ENCODE peak calls at places on chromosomes 11 and 22, in nine cellular contexts. D is HCT116, I is psoas muscle, Z is frontal cortex, K is kidney tubule cell, C is KBM-7, J is cardiac muscle cell, U is RWPE1, O is NB4. N is an unnamed sample.

GRCh38 chr11:86949995-86950993 is 4.9 kb downstream of the FZD4 start:
- DNase-seq in C (no peak), D (no peak), O (no peak), K (no peak), Z (no peak), J (no peak), U (no peak), I (no peak), N (no peak)

GRCh38 chr22:49295851-49296560 is 531.7 kb downstream of the BRD1 start:
- DNase-seq in Z (no peak), I (no peak), J (no peak), O (no peak), D (no peak), K (no peak), U (no peak), C (no peak), N (no peak)

GRCh38 chr11:66476841-66477251 is 3.4 kb upstream of the DPP3 start:
- DNase-seq in I (no peak), C (no peak), U (no peak), D (no peak), Z (no peak), O (no peak), J (no peak), K (no peak), N (no peak)

GRCh38 chr11:8209208-8209807 is 40.5 kb upstream of the RIC3 start:
- DNase-seq in I (no peak), O (peak), D (no peak), C (peak), U (no peak), J (no peak), Z (no peak), K (no peak), N (no peak)

GRCh38 chr11:118917488-118918127 is 8.1 kb downstream of the BCL9L start:
- DNase-seq in O (peak), I (peak), C (no peak), Z (no peak), K (peak), U (peak), D (no peak), J (no peak), N (no peak)

GRCh38 chr11:21774212-21774611 is 418.7 kb upstream of the ANO5 start:
- DNase-seq in D (no peak), C (no peak), I (peak), O (no peak), J (no peak), U (no peak), Z (no peak), K (peak), N (no peak)

GRCh38 chr11:59523541-59523940 is 12.2 kb downstream of the OR4D9 start:
- DNase-seq in U (no peak), J (no peak), O (peak), K (no peak), D (peak), I (no peak), C (peak), Z (no peak), N (no peak)

GRCh38 chr11:57920971-57921370 is 102.7 kb upstream of the OR9Q1 start:
- DNase-seq in J (no peak), K (no peak), D (no peak), Z (no peak), O (no peak), U (no peak), I (no peak), C (no peak), N (no peak)

GRCh38 chr11:46290598-46291309 is 13.3 kb downstream of the CREB3L1 start:
- DNase-seq in U (no peak), K (peak), D (no peak), I (peak), Z (no peak), J (peak), C (no peak), O (peak), N (no peak)

GRCh38 chr11:123135863-123136446 is 59.1 kb downstream of the CLMP start:
- DNase-seq in I (no peak), O (no peak), J (no peak), Z (no peak), K (no peak), U (no peak), D (no peak), C (no peak), N (no peak)

GRCh38 chr22:42720263-42721044 is at the start of gene A4GALT:
- DNase-seq in U (peak), O (no peak), K (peak), C (no peak), J (peak), Z (no peak), I (no peak), D (no peak), N (no peak)

GRCh38 chr11:119306373-119306890 is 10.5 kb downstream of the MCAM start:
- DNase-seq in K (no peak), J (no peak), O (peak), C (no peak), U (no peak), I (peak), Z (no peak), D (no peak), N (no peak)

GRCh38 chr11:128448487-128448886 is 138.9 kb downstream of the ETS1 start:
- DNase-seq in I (no peak), D (peak), U (peak), Z (no peak), O (no peak), C (no peak), J (no peak), K (peak), N (peak)

GRCh38 chr11:105639527-105639926 is 29.7 kb downstream of the GRIA4 start:
- DNase-seq in K (no peak), Z (no peak), O (no peak), C (no peak), D (no peak), J (no peak), I (no peak), U (no peak), N (no peak)

GRCh38 chr11:131624526-131624925 is 254.1 kb downstream of the NTM start:
- DNase-seq in Z (no peak), O (no peak), C (no peak), D (no peak), J (no peak), K (peak), I (no peak), U (no peak), N (no peak)